ENCODE peak calls at places on chromosomes 16 and 17, in seven cellular contexts. Q, T, S, K, C, F and V are unnamed samples.

GRCh38 chr17:17831208-17832039 is 5.4 kb downstream of the SREBF1 start:
- DNase-seq in S (no peak), K (no peak), Q (no peak), C (no peak), T (no peak), F (no peak), V (no peak)

GRCh38 chr16:14579266-14579665 is 50.8 kb downstream of the PARN start:
- DNase-seq in T (no peak), F (no peak), K (no peak), Q (no peak), C (no peak), S (no peak), V (no peak)

GRCh38 chr16:78504391-78504945 is 405.0 kb downstream of the WWOX start:
- DNase-seq in C (no peak), Q (no peak), S (no peak), K (no peak), F (no peak), T (no peak), V (no peak)

GRCh38 chr17:77844681-77845080 is 113.8 kb upstream of the TNRC6C start:
- DNase-seq in T (no peak), C (no peak), Q (no peak), K (no peak), S (no peak), F (no peak), V (no peak)

GRCh38 chr16:10983175-10983558 is 38.8 kb downstream of the CLEC16A start:
- DNase-seq in F (no peak), Q (no peak), S (no peak), K (no peak), T (no peak), C (no peak), V (no peak)

GRCh38 chr16:77784441-77785356 is 3.7 kb upstream of the VAT1L start:
- DNase-seq in T (no peak), Q (no peak), S (no peak), K (no peak), C (no peak), F (no peak), V (peak; percentile 46)

GRCh38 chr17:60594747-60595146 is 5.2 kb upstream of the PPM1D start:
- DNase-seq in T (no peak), S (no peak), F (no peak), Q (no peak), K (no peak), C (no peak), V (no peak)

GRCh38 chr16:77191259-77191969 is 424 bp downstream of the MON1B start:
- DNase-seq in F (no peak), Q (peak; percentile 30), T (no peak), S (no peak), C (no peak), K (no peak), V (no peak)

GRCh38 chr17:76136276-76137025 is 4.6 kb downstream of the FOXJ1 start:
- DNase-seq in S (no peak), F (no peak), K (no peak), T (peak; percentile 82), C (no peak), Q (no peak), V (no peak)

GRCh38 chr16:47037396-47037745 is 63.9 kb upstream of the DNAJA2 start:
- DNase-seq in S (no peak), C (no peak), F (no peak), Q (no peak), K (no peak), T (peak; percentile 42), V (peak; percentile 10)

GRCh38 chr16:89319883-89320716 is 102.6 kb downstream of the ZNF778 start:
- DNase-seq in K (no peak), Q (peak; percentile 96), T (peak; percentile 61), C (no peak), F (peak; percentile 83), S (peak; percentile 85), V (peak; percentile 99)

GRCh38 chr17:31437720-31438400 is 46.4 kb downstream of the RAB11FIP4 start:
- DNase-seq in K (no peak), S (no peak), F (no peak), T (peak; percentile 28), C (no peak), Q (no peak), V (no peak)

GRCh38 chr17:2940352-2940751 is 123.1 kb downstream of the OR1D5 start:
- DNase-seq in S (no peak), Q (no peak), C (no peak), F (peak; percentile 28), T (peak; percentile 72), K (no peak), V (no peak)
- H4K8ac ChIP-seq in S (no peak overlapping the region), Q (no peak overlapping the region), C (no peak overlapping the region), F (no peak overlapping the region), T (no peak overlapping the region), K (no peak overlapping the region), V (peak overlapping the region; percentile 35)

DNA sequence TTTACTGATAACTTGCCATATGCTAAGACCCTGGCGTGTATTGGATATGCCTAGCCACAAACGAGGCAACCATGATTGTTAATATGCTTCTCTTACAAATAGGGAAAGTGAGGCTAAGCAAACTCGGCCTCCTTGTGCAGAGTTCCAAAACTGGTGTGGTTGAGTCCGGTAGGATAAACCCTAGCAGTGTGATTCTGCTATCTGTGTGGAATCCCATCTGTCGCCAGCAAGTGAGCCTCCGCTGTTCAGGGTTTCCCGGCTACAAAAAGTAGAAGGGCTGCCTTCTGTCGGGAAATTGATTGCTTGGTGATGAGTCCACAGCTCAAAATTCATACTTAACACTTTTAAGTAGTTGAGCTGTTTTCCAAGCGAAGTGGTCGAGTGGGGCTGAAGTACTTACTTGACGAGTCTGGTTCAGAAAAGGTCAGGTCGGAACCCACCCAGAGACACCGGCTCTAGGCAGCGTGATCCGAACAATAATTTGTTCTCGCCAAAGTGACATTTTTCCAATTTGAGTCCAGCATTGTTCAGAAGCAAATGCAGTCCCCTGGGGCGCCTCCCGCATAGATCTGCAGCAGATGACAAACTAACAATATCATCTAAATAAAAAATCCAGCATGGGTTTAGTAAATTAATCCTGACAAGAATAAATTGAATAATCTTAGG is 686.8 kb upstream of the RBFOX1 start:
- DNase-seq in S (no peak), F (no peak), K (no peak), C (no peak), T (no peak), Q (no peak), V (no peak)
- H4K8ac ChIP-seq in S (no peak overlapping the region), F (no peak overlapping the region), K (no peak overlapping the region), C (no peak overlapping the region), T (no peak overlapping the region), Q (no peak overlapping the region), V (no peak overlapping the region)

GRCh38 chr16:83682858-83683235 is 124.9 kb upstream of the HSBP1 start:
- DNase-seq in T (no peak), Q (peak; percentile 27), F (no peak), S (no peak), K (no peak), C (no peak), V (no peak)
- H4K8ac ChIP-seq in T (no peak overlapping the region), Q (no peak overlapping the region), F (no peak overlapping the region), S (no peak overlapping the region), K (no peak overlapping the region), C (no peak overlapping the region), V (no peak overlapping the region)

DNA sequence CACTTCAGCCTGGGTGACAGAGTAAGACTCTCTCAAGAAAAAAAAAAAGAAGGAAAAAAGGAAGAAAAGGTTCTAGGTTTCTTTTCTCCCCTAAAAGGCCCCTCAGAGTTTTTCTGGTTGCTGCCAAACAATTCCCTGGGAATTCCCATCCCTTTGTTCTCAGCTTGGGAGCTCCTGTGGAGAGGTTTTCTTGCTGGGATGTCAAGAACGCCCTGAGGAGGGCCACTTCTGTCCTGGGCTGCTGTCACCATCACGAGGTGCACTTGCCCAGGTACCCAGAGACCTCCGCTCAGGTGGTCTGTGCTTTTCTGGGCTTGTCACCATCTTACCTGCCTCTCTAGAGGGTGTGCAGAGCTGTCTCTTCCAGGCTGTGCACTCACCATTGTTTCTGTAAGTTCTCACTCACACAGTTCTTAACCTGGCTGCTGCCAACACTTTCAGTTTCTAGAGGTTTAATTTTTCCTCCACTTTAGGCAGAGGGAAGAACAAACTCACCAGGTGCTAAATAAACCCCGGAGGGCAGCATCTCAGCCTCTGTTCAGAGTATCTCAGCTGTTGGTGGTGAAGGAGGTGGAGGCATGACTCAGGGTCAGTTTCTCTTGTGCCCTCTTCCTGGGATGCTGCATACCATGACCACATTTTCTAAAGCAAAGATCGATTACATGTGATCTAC is 2.4 kb upstream of the COX6A2 start:
- DNase-seq in Q (no peak), F (no peak), K (no peak), T (no peak), C (no peak), S (no peak), V (no peak)
- H4K8ac ChIP-seq in Q (no peak overlapping the region), F (no peak overlapping the region), K (no peak overlapping the region), T (no peak overlapping the region), C (no peak overlapping the region), S (no peak overlapping the region), V (no peak overlapping the region)

GRCh38 chr16:68358951-68359350 is 48.1 kb downstream of the PRMT7 start:
- DNase-seq in T (no peak), Q (no peak), F (no peak), C (no peak), S (no peak), K (no peak), V (no peak)

GRCh38 chr16:68357923-68358322 is 47.1 kb downstream of the PRMT7 start:
- DNase-seq in C (no peak), Q (no peak), K (no peak), S (no peak), T (no peak), F (no peak), V (no peak)

GRCh38 chr16:68356249-68356918 is 45.6 kb downstream of the PRMT7 start:
- DNase-seq in T (no peak), C (no peak), Q (peak; percentile 19), K (no peak), S (no peak), F (no peak), V (no peak)

GRCh38 chr16:68356919-68357286 is 46.1 kb downstream of the PRMT7 start:
- DNase-seq in T (no peak), Q (peak; percentile 11), F (no peak), K (no peak), S (no peak), C (no peak), V (no peak)

DNA sequence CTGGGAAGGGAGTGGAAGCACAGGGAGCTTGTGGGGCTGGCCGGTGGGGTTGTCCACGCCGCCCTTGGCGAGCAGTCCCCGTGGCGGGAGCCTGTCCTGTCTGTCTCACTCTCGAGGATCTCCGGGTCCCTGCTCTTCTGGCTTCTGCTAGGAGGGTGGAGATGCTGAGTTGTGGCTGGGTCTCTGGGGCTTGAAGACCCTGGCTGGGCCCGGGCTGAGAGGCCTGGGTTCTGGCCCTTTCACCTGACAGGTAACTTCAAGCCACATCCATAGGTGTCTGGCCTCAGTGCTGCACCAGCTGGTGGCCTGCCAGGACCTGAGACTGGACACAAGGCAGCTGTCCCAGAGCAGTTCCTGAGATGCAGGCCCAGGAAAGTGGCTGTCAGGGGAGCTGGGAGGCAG is 46.7 kb downstream of the PRMT7 start:
- DNase-seq in C (no peak), T (no peak), K (no peak), F (no peak), S (no peak), Q (no peak), V (no peak)
- H4K8ac ChIP-seq in C (no peak overlapping the region), T (no peak overlapping the region), K (peak overlapping the region; percentile 65), F (no peak overlapping the region), S (no peak overlapping the region), Q (no peak overlapping the region), V (no peak overlapping the region)